ENCODE peak calls at places on chromosomes 3 and 15, in four cellular contexts. I is GM23338, C is HCT116, M is mammary epithelial cell. J is an unnamed sample.
A peak's percentile ranks its signal among the peaks of the same experiment; 100 is the strongest.

GRCh38 chr3:48927928-48928327 is 9.3 kb downstream of the ARIH2 start:
- DNase-seq in I (no peak), C (no peak), M (peak; percentile 26), J (no peak)

GRCh38 chr3:36944641-36945270 is at the start of gene TRANK1:
- DNase-seq in I (peak; percentile 71), C (no peak), M (no peak), J (peak; percentile 82)

GRCh38 chr3:58994746-58995330 is 55.0 kb downstream of the CFAP20DC start:
- DNase-seq in I (peak; percentile 83), C (peak; percentile 60), M (peak; percentile 69), J (peak; percentile 38)

GRCh38 chr3:25283596-25283995 is 144.5 kb upstream of the RARB start:
- DNase-seq in I (no peak), C (no peak), M (no peak), J (no peak)

GRCh38 chr3:134350861-134351311 is 23.4 kb downstream of the AMOTL2 start:
- DNase-seq in I (no peak), C (no peak), M (peak; percentile 86), J (no peak)

GRCh38 chr15:87959080-87959479 is 297.5 kb downstream of the NTRK3 start:
- DNase-seq in I (peak; percentile 59), C (no peak), M (no peak), J (no peak)

GRCh38 chr3:155730843-155731242 is 14.0 kb downstream of the PLCH1 start:
- DNase-seq in I (no peak), C (no peak), M (no peak), J (no peak)

GRCh38 chr3:139735191-139735590 is 57.4 kb upstream of the NMNAT3 start:
- DNase-seq in I (no peak), C (no peak), M (no peak), J (no peak)

GRCh38 chr3:110069641-110070538 is 732.5 kb upstream of the DPPA4 start:
- DNase-seq in I (no peak), C (no peak), M (peak; percentile 85), J (no peak)

GRCh38 chr3:128488995-128489859 is 3.8 kb downstream of the GATA2 start:
- DNase-seq in I (peak; percentile 64), C (peak; percentile 35), M (no peak), J (no peak)

GRCh38 chr15:52004806-52005205 is 14.2 kb upstream of the MAPK6 start:
- DNase-seq in I (no peak), C (no peak), M (peak; percentile 44), J (no peak)

GRCh38 chr3:72482589-72483249 is 365.5 kb downstream of the SHQ1 start:
- DNase-seq in I (peak; percentile 28), C (no peak), M (peak; percentile 76), J (no peak)

GRCh38 chr15:66877558-66878285 is 175.7 kb downstream of the SMAD6 start:
- DNase-seq in I (no peak), C (no peak), M (no peak), J (no peak)

DNA sequence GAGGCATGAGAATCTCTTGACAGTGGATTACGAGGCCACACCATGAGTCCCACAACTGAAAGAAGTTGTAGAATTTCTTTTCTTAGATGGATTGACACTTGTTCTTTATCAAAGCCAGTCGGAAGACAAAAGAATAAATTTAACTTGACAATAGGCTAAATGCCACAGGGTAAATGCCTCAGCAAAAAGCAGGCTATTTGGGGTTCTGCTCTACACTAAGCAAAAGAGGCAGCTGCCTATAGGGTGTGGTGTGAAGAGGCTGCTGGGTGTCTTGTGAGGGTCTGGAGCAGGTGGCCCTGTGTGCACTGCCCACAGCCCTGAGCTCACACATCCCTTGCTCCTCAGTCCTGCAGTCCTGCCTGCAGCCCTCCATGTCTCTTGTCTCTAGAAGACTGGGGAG is 135.0 kb upstream of the SEMA6D start:
- DNase-seq in I (peak; percentile 55), C (no peak), M (no peak), J (no peak)
- H3K27ac ChIP-seq in I (no peak overlapping the region), C (no peak overlapping the region), M (no peak overlapping the region), J (no peak overlapping the region)

GRCh38 chr15:22229971-22230815 is 149.9 kb downstream of the OR4M2 start:
- DNase-seq in I (no peak), C (no peak), M (no peak), J (no peak)
- H3K79me2 ChIP-seq in I (no peaks in the 10 kb centered on the region), C (no peaks in the 10 kb centered on the region), M (no peaks in the 10 kb centered on the region), J (no peaks in the 10 kb centered on the region)

GRCh38 chr3:180335056-180335455 is 266.9 kb upstream of the TTC14 start:
- DNase-seq in I (no peak), C (no peak), M (no peak), J (no peak)
- H2AFZ ChIP-seq in I (no peak overlapping the region), C (no peak overlapping the region), M (no peak overlapping the region), J (no peak overlapping the region)

GRCh38 chr15:59696332-59696731 is 7.2 kb upstream of the BNIP2 start:
- DNase-seq in I (no peak), C (no peak), M (no peak), J (no peak)

GRCh38 chr15:59702351-59702750 is 13.2 kb upstream of the BNIP2 start:
- DNase-seq in I (no peak), C (no peak), M (no peak), J (no peak)

GRCh38 chr15:59701880-59702279 is 12.8 kb upstream of the BNIP2 start:
- DNase-seq in I (no peak), C (no peak), M (no peak), J (no peak)

GRCh38 chr15:59703979-59704796 is 15.1 kb upstream of the BNIP2 start:
- DNase-seq in I (no peak), C (no peak), M (no peak), J (no peak)

DNA sequence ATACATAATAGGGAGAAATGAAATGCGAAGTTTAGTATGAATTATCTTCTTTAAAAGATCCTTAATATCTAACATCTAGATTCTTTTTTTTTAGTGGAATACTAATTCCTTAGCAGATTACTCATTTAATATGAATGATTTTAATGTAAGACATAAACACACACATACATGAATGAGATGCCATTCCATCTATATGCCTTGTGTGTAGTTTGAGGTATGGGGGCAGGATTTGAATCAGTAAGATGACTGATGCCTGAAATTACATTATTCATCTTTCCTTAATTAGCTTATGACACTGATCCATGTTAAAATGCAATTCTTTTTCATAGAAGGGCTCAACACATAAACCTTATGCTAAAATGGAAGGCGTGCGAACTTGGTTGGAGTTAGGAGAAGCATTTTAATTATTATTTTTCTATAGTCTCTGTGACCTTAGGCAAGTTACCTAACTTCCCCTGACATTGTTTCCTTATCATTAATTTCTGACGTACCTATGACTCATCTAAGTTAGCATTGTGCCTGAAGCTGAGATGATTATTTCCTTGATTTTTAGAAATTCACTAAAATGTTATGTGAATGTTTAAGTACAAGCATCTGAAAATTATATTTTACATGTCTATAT is 10.8 kb upstream of the BNIP2 start:
- DNase-seq in I (no peak), C (no peak), M (peak; percentile 41), J (no peak)
- H3K27ac ChIP-seq in I (no peak overlapping the region), C (no peak overlapping the region), M (peak overlapping the region; percentile 44), J (no peak overlapping the region)

DNA sequence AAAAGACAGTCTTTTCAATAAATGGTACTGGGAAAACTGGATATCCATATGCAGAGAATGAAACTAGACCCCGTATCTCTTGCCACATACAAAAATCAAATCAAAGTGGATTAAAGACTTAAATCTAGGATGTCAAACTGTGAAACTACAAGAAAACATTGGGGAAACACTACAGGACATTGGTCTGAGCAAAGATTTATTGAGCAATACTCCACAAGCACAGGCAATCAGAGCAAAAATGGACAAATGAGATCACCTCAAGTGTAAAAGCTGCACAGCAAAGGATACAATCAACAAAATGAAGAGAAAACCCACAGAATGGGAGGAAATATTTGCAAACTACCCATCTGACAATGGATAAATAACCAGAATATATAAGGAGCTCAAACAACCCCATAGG is 38.4 kb upstream of the MBNL1 start:
- DNase-seq in I (no peak), C (no peak), M (no peak), J (no peak)
- H3K79me2 ChIP-seq in I (no peaks in the 10 kb centered on the region), C (no peaks in the 10 kb centered on the region), M (no peaks in the 10 kb centered on the region), J (no peaks in the 10 kb centered on the region)

DNA sequence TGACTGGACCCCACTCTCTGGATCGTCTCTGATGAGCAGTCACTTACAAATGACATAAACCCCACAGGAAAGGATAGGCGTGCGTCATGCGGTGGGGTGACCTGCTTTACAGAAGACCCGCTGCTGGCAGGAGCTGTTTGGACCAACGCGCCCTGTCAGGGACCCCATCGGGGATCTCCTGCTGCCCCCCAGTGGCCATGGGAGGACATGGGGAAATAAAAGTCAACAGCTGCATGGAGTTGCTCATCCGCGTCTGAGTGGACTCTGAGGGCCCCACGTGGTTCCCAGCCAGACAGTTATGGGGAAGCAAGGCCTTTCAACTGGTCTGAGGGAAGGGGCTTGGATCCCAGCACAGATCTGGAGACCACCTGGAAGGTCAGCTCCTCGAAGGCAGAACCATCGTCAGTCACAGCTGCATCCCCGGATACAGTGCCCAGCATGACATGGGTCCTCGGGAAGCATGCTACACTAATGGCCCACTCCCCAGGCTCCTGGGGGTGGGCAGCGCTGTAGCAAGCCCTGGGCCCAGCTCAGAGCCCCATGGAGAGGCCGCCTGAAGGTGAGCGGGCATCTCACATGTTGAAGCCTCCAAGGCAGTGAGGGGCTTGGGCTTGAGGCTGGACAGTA is 32.1 kb downstream of the PTH1R start:
- DNase-seq in I (peak; percentile 94), C (peak; percentile 51), M (peak; percentile 65), J (peak; percentile 85)
- H2AFZ ChIP-seq in I (no peak overlapping the region), C (no peak overlapping the region), M (no peak overlapping the region), J (no peak overlapping the region)

GRCh38 chr15:64877435-64877834 is 34.3 kb upstream of the ANKDD1A start:
- DNase-seq in I (no peak), C (no peak), M (no peak), J (no peak)

GRCh38 chr15:64883997-64884511 is 27.6 kb upstream of the ANKDD1A start:
- DNase-seq in I (no peak), C (no peak), M (peak; percentile 92), J (no peak)

GRCh38 chr15:64888336-64888735 is 23.4 kb upstream of the ANKDD1A start:
- DNase-seq in I (no peak), C (no peak), M (no peak), J (no peak)

GRCh38 chr15:64878708-64879107 is 33.0 kb upstream of the ANKDD1A start:
- DNase-seq in I (no peak), C (no peak), M (no peak), J (no peak)

GRCh38 chr15:64883097-64883581 is 28.6 kb upstream of the ANKDD1A start:
- DNase-seq in I (no peak), C (no peak), M (peak; percentile 87), J (no peak)
- H3K27ac ChIP-seq in I (no peak overlapping the region), C (no peak overlapping the region), M (peak overlapping the region; percentile 84), J (no peak overlapping the region)

J was measured in OCI-LY7.